ENCODE peak calls at places on chromosomes 4 and X, in four cellular contexts. One of them, this sample, is unnamed.

GRCh38 chr4:25703731-25704388 is 48.2 kb downstream of the SLC34A2 start:
- DNase-seq in DND-41: no peak
- DNase-seq in A549: no peak
- DNase-seq in small intestine: peak; percentile 85
- DNase-seq in this sample: no peak

GRCh38 chrX:40154853-40155616 is 57.3 kb upstream of the BCOR start:
- DNase-seq in DND-41: no peak
- DNase-seq in A549: peak; percentile 44
- DNase-seq in small intestine: peak; percentile 48
- DNase-seq in this sample: no peak

GRCh38 chr4:176540814-176541213 is 221.0 kb downstream of the SPCS3 start:
- DNase-seq in DND-41: no peak
- DNase-seq in A549: no peak
- DNase-seq in small intestine: no peak
- DNase-seq in this sample: no peak

GRCh38 chr4:27702710-27703431 is 842.2 kb downstream of the STIM2 start:
- DNase-seq in DND-41: no peak
- DNase-seq in A549: no peak
- DNase-seq in small intestine: no peak
- DNase-seq in this sample: no peak

GRCh38 chrX:74063426-74064155 is 240.4 kb upstream of the ZCCHC13 start:
- DNase-seq in DND-41: no peak
- DNase-seq in A549: no peak
- DNase-seq in small intestine: no peak
- DNase-seq in this sample: no peak

GRCh38 chrX:13750204-13750603 is 15.7 kb downstream of the OFD1 start:
- DNase-seq in DND-41: no peak
- DNase-seq in A549: peak; percentile 46
- DNase-seq in small intestine: peak; percentile 52
- DNase-seq in this sample: peak; percentile 31

GRCh38 chr4:76526585-76526990 is 91.6 kb downstream of the SHROOM3 start:
- DNase-seq in DND-41: no peak
- DNase-seq in A549: no peak
- DNase-seq in small intestine: peak; percentile 54
- DNase-seq in this sample: no peak

GRCh38 chr4:128285085-128286023 is 2.3 kb downstream of the PGRMC2 start:
- DNase-seq in DND-41: no peak
- DNase-seq in A549: no peak
- DNase-seq in small intestine: peak; percentile 74
- DNase-seq in this sample: no peak

GRCh38 chr4:151195801-151196200 is 81.2 kb upstream of the PRSS48 start:
- DNase-seq in DND-41: no peak
- DNase-seq in A549: peak; percentile 9
- DNase-seq in small intestine: no peak
- DNase-seq in this sample: no peak

GRCh38 chrX:46326161-46326560 is 219.1 kb downstream of the ZNF674 start:
- DNase-seq in DND-41: no peak
- DNase-seq in A549: no peak
- DNase-seq in small intestine: no peak
- DNase-seq in this sample: no peak

GRCh38 chr4:125707397-125707796 is 392.6 kb downstream of the FAT4 start:
- DNase-seq in DND-41: no peak
- DNase-seq in A549: no peak
- DNase-seq in small intestine: no peak
- DNase-seq in this sample: no peak

GRCh38 chr4:89491731-89492235 is 184.2 kb upstream of the GPRIN3 start:
- DNase-seq in DND-41: no peak
- DNase-seq in A549: no peak
- DNase-seq in small intestine: peak; percentile 8
- DNase-seq in this sample: no peak

GRCh38 chrX:108464604-108465003 is 25.0 kb downstream of the COL4A5 start:
- DNase-seq in DND-41: no peak
- DNase-seq in A549: no peak
- DNase-seq in small intestine: no peak
- DNase-seq in this sample: no peak

GRCh38 chrX:123588723-123589122 is 144.1 kb downstream of the THOC2 start:
- DNase-seq in DND-41: no peak
- DNase-seq in A549: no peak
- DNase-seq in small intestine: peak; percentile 12
- DNase-seq in this sample: no peak

GRCh38 chr4:47933798-47934197 is 19.4 kb upstream of the NFXL1 start:
- DNase-seq in DND-41: no peak
- DNase-seq in A549: peak; percentile 5
- DNase-seq in small intestine: peak; percentile 42
- DNase-seq in this sample: peak; percentile 53

GRCh38 chr4:113300384-113301011 is 251.0 kb downstream of the ANK2 start:
- DNase-seq in DND-41: no peak
- DNase-seq in A549: peak; percentile 7
- DNase-seq in small intestine: no peak
- DNase-seq in this sample: no peak

GRCh38 chrX:118503260-118504041 is 7.8 kb downstream of the DOCK11 start:
- DNase-seq in DND-41: no peak
- DNase-seq in A549: no peak
- DNase-seq in small intestine: no peak
- DNase-seq in this sample: no peak

GRCh38 chr4:176229645-176230044 is 34.3 kb upstream of the SPATA4 start:
- DNase-seq in DND-41: no peak
- DNase-seq in A549: no peak
- DNase-seq in small intestine: no peak
- DNase-seq in this sample: no peak

GRCh38 chrX:22689290-22689689 is 310.5 kb upstream of the DDX53 start:
- DNase-seq in DND-41: no peak
- DNase-seq in A549: no peak
- DNase-seq in small intestine: no peak
- DNase-seq in this sample: no peak

GRCh38 chr4:87679449-87680169 is 29.5 kb downstream of the DMP1 start:
- DNase-seq in DND-41: peak; percentile 35
- DNase-seq in A549: peak; percentile 8
- DNase-seq in small intestine: peak; percentile 12
- DNase-seq in this sample: peak; percentile 12

GRCh38 chr4:52244103-52244772 is 193.1 kb downstream of the SPATA18 start:
- DNase-seq in DND-41: no peak
- DNase-seq in A549: no peak
- DNase-seq in small intestine: no peak
- DNase-seq in this sample: no peak

GRCh38 chr4:75698162-75698962 is 25.2 kb upstream of the G3BP2 start:
- DNase-seq in DND-41: no peak
- DNase-seq in A549: no peak
- DNase-seq in small intestine: no peak
- DNase-seq in this sample: no peak

GRCh38 chr4:78691333-78691732 is 84.8 kb upstream of the BMP2K start:
- DNase-seq in DND-41: no peak
- DNase-seq in A549: no peak
- DNase-seq in small intestine: no peak
- DNase-seq in this sample: no peak

GRCh38 chr4:13992975-13993495 is 365.5 kb upstream of the BOD1L1 start:
- DNase-seq in DND-41: no peak
- DNase-seq in A549: no peak
- DNase-seq in small intestine: no peak
- DNase-seq in this sample: no peak

GRCh38 chrX:100928660-100929613 is at the start of gene XKRX:
- DNase-seq in DND-41: no peak
- DNase-seq in A549: peak; percentile 43
- DNase-seq in small intestine: peak; percentile 64
- DNase-seq in this sample: peak; percentile 46

GRCh38 chr4:101259876-101260275 is 87.5 kb downstream of the PPP3CA start:
- DNase-seq in DND-41: no peak
- DNase-seq in A549: no peak
- DNase-seq in small intestine: no peak
- DNase-seq in this sample: no peak

GRCh38 chr4:14111730-14112171 is 484.2 kb upstream of the BOD1L1 start:
- DNase-seq in DND-41: no peak
- DNase-seq in A549: no peak
- DNase-seq in small intestine: no peak
- DNase-seq in this sample: no peak

GRCh38 chr4:54090804-54091623 is 8.9 kb upstream of the GSX2 start:
- DNase-seq in DND-41: no peak
- DNase-seq in A549: peak; percentile 32
- DNase-seq in small intestine: peak; percentile 21
- DNase-seq in this sample: no peak

GRCh38 chrX:39133971-39134370 is 332.7 kb downstream of the MID1IP1 start:
- DNase-seq in DND-41: peak; percentile 40
- DNase-seq in A549: no peak
- DNase-seq in small intestine: peak; percentile 45
- DNase-seq in this sample: no peak

GRCh38 chrX:150869450-150869849 is 29.0 kb downstream of the CD99L2 start:
- DNase-seq in DND-41: no peak
- DNase-seq in A549: no peak
- DNase-seq in small intestine: peak; percentile 5
- DNase-seq in this sample: no peak

GRCh38 chr4:174375422-174375821 is 91.7 kb downstream of the CEP44 start:
- DNase-seq in DND-41: no peak
- DNase-seq in A549: no peak
- DNase-seq in small intestine: no peak
- DNase-seq in this sample: no peak

GRCh38 chrX:72306851-72307645 is 1.3 kb upstream of the CITED1 start:
- DNase-seq in DND-41: no peak
- DNase-seq in A549: peak; percentile 67
- DNase-seq in small intestine: peak; percentile 51
- DNase-seq in this sample: no peak

GRCh38 chr4:2666722-2667247 is 89.4 kb downstream of the TNIP2 start:
- DNase-seq in DND-41: no peak
- DNase-seq in A549: no peak
- DNase-seq in small intestine: no peak
- DNase-seq in this sample: no peak

GRCh38 chr4:2672082-2672481 is 84.1 kb downstream of the TNIP2 start:
- DNase-seq in DND-41: no peak
- DNase-seq in A549: no peak
- DNase-seq in small intestine: no peak
- DNase-seq in this sample: no peak

GRCh38 chr4:2663275-2663674 is 92.9 kb downstream of the TNIP2 start:
- DNase-seq in DND-41: no peak
- DNase-seq in A549: no peak
- DNase-seq in small intestine: no peak
- DNase-seq in this sample: no peak

GRCh38 chr4:2671267-2671895 is 84.8 kb downstream of the TNIP2 start:
- DNase-seq in DND-41: no peak
- DNase-seq in A549: no peak
- DNase-seq in small intestine: no peak
- DNase-seq in this sample: no peak

GRCh38 chr4:2667428-2667827 is 88.7 kb downstream of the TNIP2 start:
- DNase-seq in DND-41: no peak
- DNase-seq in A549: no peak
- DNase-seq in small intestine: no peak
- DNase-seq in this sample: no peak
- H3K27ac ChIP-seq in DND-41: no peak overlapping the region
- H3K27ac ChIP-seq in A549: no peak overlapping the region
- H3K27ac ChIP-seq in small intestine: no peak overlapping the region
- H3K27ac ChIP-seq in this sample: peak overlapping the region; percentile 49

DNA sequence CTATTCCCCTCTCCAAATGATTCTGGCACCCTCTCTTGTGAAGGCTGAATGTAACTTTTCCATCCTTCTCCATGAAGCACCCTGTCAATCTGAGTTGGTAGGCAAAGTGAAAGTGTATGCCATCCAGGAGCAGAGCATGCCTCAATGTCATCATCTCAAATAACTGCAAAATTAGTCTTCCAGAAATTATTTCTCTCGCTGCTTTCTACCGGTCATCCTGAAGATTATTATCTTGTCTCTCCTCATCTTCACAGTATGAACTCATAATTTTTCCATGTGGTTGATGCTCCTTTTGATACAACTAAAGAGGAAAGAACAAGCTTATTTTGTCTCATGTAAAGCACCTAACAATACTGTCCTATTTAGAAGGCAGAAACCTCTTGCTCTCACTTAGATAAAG is 285.5 kb upstream of the PCDH7 start:
- DNase-seq in DND-41: no peak
- DNase-seq in A549: no peak
- DNase-seq in small intestine: no peak
- DNase-seq in this sample: no peak
- H3K4me3 ChIP-seq in DND-41: no peak overlapping the region
- H3K4me3 ChIP-seq in A549: no peak overlapping the region
- H3K4me3 ChIP-seq in small intestine: no peak overlapping the region
- H3K4me3 ChIP-seq in this sample: no peak overlapping the region

DNA sequence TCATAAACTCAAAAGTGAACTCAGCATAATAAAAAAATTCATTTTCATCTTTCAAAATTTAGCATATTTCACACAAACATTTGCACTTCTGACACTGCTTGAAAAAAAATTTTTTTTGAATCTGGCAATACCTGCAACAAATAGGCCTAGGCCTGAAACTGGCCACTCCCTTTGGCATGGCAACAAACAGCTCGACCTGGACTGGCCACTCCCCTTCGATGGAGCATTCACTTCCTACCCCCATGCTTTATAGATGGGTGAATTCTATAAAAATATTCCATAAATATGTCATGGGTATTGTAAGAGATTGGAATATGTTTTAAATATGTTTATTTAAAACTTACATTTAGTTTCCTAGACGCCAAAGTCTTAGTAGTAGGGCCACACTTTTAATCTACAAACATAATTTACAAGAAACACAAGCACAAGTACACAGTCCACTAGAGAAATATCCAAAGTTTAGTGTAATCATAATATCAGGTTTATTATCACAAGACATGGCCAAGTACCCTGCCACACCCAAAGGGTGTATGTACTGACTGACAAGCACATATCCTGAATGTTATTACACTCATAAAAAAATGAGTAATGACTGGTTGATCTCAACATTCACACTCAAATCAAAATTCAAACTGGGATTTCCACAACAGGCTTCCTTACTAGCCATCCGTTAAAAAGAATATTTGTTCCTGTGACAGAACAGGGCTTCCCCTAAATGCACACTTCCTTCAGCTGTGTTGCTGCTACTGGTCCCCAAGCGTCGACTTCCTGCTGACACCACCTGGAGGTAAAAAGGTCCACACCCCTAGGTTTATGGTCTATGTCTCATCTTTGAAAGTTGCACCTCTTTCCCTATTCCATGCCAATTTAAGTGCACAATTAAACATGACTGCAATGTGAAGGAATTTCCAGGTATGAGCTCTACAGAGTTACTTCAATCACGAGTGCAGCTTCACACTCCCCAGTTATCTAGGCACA is 271.5 kb downstream of the NR3C2 start:
- DNase-seq in DND-41: no peak
- DNase-seq in A549: no peak
- DNase-seq in small intestine: peak; percentile 87
- DNase-seq in this sample: no peak
- H3K27ac ChIP-seq in DND-41: no peak overlapping the region
- H3K27ac ChIP-seq in A549: no peak overlapping the region
- H3K27ac ChIP-seq in small intestine: no peak overlapping the region
- H3K27ac ChIP-seq in this sample: no peak overlapping the region

GRCh38 chrX:103584606-103585005 is 709 bp upstream of the TCEAL4 start:
- DNase-seq in DND-41: no peak
- DNase-seq in A549: no peak
- DNase-seq in small intestine: no peak
- DNase-seq in this sample: no peak
- H3K4me3 ChIP-seq in DND-41: peak overlapping the region; percentile 92
- H3K4me3 ChIP-seq in A549: no peak overlapping the region
- H3K4me3 ChIP-seq in small intestine: no peak overlapping the region
- H3K4me3 ChIP-seq in this sample: no peak overlapping the region

GRCh38 chrX:30888526-30889146 is 418 bp downstream of the TAB3 start:
- DNase-seq in DND-41: peak; percentile 16
- DNase-seq in A549: peak; percentile 10
- DNase-seq in small intestine: peak; percentile 19
- DNase-seq in this sample: peak; percentile 8
- H3K27ac ChIP-seq in DND-41: peak overlapping the region; percentile 64
- H3K27ac ChIP-seq in A549: peak overlapping the region; percentile 90
- H3K27ac ChIP-seq in small intestine: peak overlapping the region; percentile 77
- H3K27ac ChIP-seq in this sample: peak overlapping the region; percentile 82